ENCODE peak calls at places on chromosomes 4 and X, in five cellular contexts. One of them, this sample, is unnamed.

GRCh38 chr4:11446156-11446811 is 17.6 kb upstream of the HS3ST1 start:
- DNase-seq in GM12878: no peak
- DNase-seq in HepG2: no peak
- DNase-seq in H1: no peak
- DNase-seq in K562: no peak
- DNase-seq in this sample: no peak

GRCh38 chr4:173929921-173930320 is 353.5 kb downstream of the FBXO8 start:
- DNase-seq in GM12878: no peak
- DNase-seq in HepG2: no peak
- DNase-seq in H1: no peak
- DNase-seq in K562: no peak
- DNase-seq in this sample: no peak

GRCh38 chr4:38381788-38382187 is 282.2 kb upstream of the KLF3 start:
- DNase-seq in GM12878: no peak
- DNase-seq in HepG2: no peak
- DNase-seq in H1: no peak
- DNase-seq in K562: no peak
- DNase-seq in this sample: no peak

GRCh38 chr4:139619644-139620043 is 46.0 kb upstream of the MGST2 start:
- DNase-seq in GM12878: no peak
- DNase-seq in HepG2: peak
- DNase-seq in H1: no peak
- DNase-seq in K562: peak
- DNase-seq in this sample: peak

GRCh38 chrX:69988955-69989394 is 60.8 kb downstream of the AWAT2 start:
- DNase-seq in GM12878: no peak
- DNase-seq in HepG2: no peak
- DNase-seq in H1: no peak
- DNase-seq in K562: no peak
- DNase-seq in this sample: no peak

GRCh38 chrX:140767646-140768045 is 58.1 kb downstream of the LINC00632 start:
- DNase-seq in GM12878: no peak
- DNase-seq in HepG2: no peak
- DNase-seq in H1: no peak
- DNase-seq in K562: no peak
- DNase-seq in this sample: no peak

GRCh38 chrX:87805829-87806490 is 288.4 kb downstream of the KLHL4 start:
- DNase-seq in GM12878: no peak
- DNase-seq in HepG2: no peak
- DNase-seq in H1: no peak
- DNase-seq in K562: no peak
- DNase-seq in this sample: peak

GRCh38 chr4:4390521-4391240 is 3.8 kb downstream of the NSG1 start:
- DNase-seq in GM12878: no peak
- DNase-seq in HepG2: no peak
- DNase-seq in H1: no peak
- DNase-seq in K562: no peak
- DNase-seq in this sample: no peak

GRCh38 chr4:2272026-2272827 is 10.3 kb upstream of the MXD4 start:
- DNase-seq in GM12878: no peak
- DNase-seq in HepG2: no peak
- DNase-seq in H1: no peak
- DNase-seq in K562: no peak
- DNase-seq in this sample: no peak

GRCh38 chr4:182897601-182898478 is 19.3 kb downstream of the DCTD start:
- DNase-seq in GM12878: no peak
- DNase-seq in HepG2: peak
- DNase-seq in H1: no peak
- DNase-seq in K562: no peak
- DNase-seq in this sample: no peak

GRCh38 chr4:77697860-77698599 is 92.4 kb downstream of the CXCL13 start:
- DNase-seq in GM12878: no peak
- DNase-seq in HepG2: peak
- DNase-seq in H1: no peak
- DNase-seq in K562: no peak
- DNase-seq in this sample: peak

GRCh38 chrX:140510895-140511295 is 6.0 kb upstream of the SOX3 start:
- DNase-seq in GM12878: no peak
- DNase-seq in HepG2: no peak
- DNase-seq in H1: no peak
- DNase-seq in K562: no peak
- DNase-seq in this sample: peak

GRCh38 chrX:119512145-119512800 is 44.0 kb downstream of the SLC25A5 start:
- DNase-seq in GM12878: no peak
- DNase-seq in HepG2: peak
- DNase-seq in H1: peak
- DNase-seq in K562: peak
- DNase-seq in this sample: peak

GRCh38 chr4:175090116-175090515 is 172.0 kb downstream of the ADAM29 start:
- DNase-seq in GM12878: no peak
- DNase-seq in HepG2: no peak
- DNase-seq in H1: no peak
- DNase-seq in K562: no peak
- DNase-seq in this sample: no peak

GRCh38 chrX:25524150-25524549 is 508.4 kb upstream of the ARX start:
- DNase-seq in GM12878: no peak
- DNase-seq in HepG2: peak
- DNase-seq in H1: no peak
- DNase-seq in K562: no peak
- DNase-seq in this sample: no peak

GRCh38 chr4:165506780-165507305 is 128.0 kb downstream of the CPE start:
- DNase-seq in GM12878: no peak
- DNase-seq in HepG2: no peak
- DNase-seq in H1: no peak
- DNase-seq in K562: no peak
- DNase-seq in this sample: no peak

GRCh38 chr4:107253579-107254068 is 217.5 kb upstream of the DKK2 start:
- DNase-seq in GM12878: no peak
- DNase-seq in HepG2: no peak
- DNase-seq in H1: no peak
- DNase-seq in K562: no peak
- DNase-seq in this sample: no peak

GRCh38 chr4:25560605-25561004 is 95.0 kb upstream of the SLC34A2 start:
- DNase-seq in GM12878: no peak
- DNase-seq in HepG2: no peak
- DNase-seq in H1: no peak
- DNase-seq in K562: no peak
- DNase-seq in this sample: no peak

GRCh38 chr4:137274404-137274803 is 257.9 kb downstream of the PCDH18 start:
- DNase-seq in GM12878: no peak
- DNase-seq in HepG2: no peak
- DNase-seq in H1: no peak
- DNase-seq in K562: no peak
- DNase-seq in this sample: no peak

GRCh38 chrX:42739258-42739657 is 38.7 kb downstream of the PPP1R2C start:
- DNase-seq in GM12878: no peak
- DNase-seq in HepG2: no peak
- DNase-seq in H1: no peak
- DNase-seq in K562: no peak
- DNase-seq in this sample: no peak

GRCh38 chr4:82900016-82900334 is 560 bp upstream of the THAP9 start:
- DNase-seq in GM12878: peak
- DNase-seq in HepG2: no peak
- DNase-seq in H1: no peak
- DNase-seq in K562: no peak
- DNase-seq in this sample: peak

GRCh38 chr4:82898322-82899243 is 2.0 kb upstream of the THAP9 start:
- DNase-seq in GM12878: no peak
- DNase-seq in HepG2: no peak
- DNase-seq in H1: no peak
- DNase-seq in K562: no peak
- DNase-seq in this sample: no peak

GRCh38 chr4:82899339-82899738 is 1.2 kb upstream of the THAP9 start:
- DNase-seq in GM12878: no peak
- DNase-seq in HepG2: no peak
- DNase-seq in H1: no peak
- DNase-seq in K562: no peak
- DNase-seq in this sample: no peak

GRCh38 chr4:82901129-82901718 is 689 bp downstream of the THAP9 start:
- DNase-seq in GM12878: no peak
- DNase-seq in HepG2: no peak
- DNase-seq in H1: no peak
- DNase-seq in K562: no peak
- DNase-seq in this sample: no peak

DNA sequence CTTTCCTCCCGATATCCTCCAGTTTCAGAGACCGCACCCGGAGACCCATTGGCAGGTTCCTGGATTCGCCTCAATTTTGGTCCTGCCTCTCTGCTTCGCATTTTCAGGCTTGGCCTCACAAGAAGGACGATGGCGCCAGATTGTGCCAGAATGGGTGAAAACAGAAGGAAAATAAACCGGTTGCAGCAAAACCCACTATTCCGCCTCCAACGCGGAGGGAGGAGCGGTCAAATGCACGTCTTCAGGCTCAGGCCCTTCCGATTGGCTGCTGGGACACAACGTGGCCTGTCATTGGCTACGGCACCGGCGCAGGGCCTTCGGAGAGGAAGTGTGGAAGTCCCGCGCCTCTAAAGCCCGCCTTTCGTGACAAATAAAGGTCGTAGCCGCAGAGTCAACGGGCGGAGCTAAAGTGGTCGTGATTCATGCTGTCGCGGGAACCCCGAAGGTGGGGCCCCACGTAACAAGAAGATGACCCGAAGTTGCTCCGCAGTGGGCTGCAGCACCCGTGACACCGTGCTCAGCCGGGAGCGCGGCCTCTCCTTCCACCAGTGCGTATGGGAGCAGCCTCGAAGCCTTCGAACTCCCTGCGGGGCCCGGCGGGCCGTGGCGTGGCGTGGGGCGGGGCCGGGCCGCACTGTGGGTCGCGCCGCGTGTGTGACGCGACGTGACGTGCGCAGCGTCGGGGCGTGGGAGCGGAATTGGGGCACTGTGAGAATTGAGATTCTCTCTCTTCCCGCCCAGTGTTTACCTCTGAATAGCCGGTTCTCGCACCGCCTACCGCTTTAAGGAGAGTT is at the start of gene THAP9:
- DNase-seq in GM12878: peak
- DNase-seq in HepG2: peak
- DNase-seq in H1: peak
- DNase-seq in K562: peak
- DNase-seq in this sample: peak
- TF ChIP-seq CTCF in GM12878: no peak
- TF ChIP-seq CTCF in HepG2: peak
- TF ChIP-seq CTCF in H1: no peak
- TF ChIP-seq CTCF in K562: no peak
- TF ChIP-seq CTCF in this sample: no peak

DNA sequence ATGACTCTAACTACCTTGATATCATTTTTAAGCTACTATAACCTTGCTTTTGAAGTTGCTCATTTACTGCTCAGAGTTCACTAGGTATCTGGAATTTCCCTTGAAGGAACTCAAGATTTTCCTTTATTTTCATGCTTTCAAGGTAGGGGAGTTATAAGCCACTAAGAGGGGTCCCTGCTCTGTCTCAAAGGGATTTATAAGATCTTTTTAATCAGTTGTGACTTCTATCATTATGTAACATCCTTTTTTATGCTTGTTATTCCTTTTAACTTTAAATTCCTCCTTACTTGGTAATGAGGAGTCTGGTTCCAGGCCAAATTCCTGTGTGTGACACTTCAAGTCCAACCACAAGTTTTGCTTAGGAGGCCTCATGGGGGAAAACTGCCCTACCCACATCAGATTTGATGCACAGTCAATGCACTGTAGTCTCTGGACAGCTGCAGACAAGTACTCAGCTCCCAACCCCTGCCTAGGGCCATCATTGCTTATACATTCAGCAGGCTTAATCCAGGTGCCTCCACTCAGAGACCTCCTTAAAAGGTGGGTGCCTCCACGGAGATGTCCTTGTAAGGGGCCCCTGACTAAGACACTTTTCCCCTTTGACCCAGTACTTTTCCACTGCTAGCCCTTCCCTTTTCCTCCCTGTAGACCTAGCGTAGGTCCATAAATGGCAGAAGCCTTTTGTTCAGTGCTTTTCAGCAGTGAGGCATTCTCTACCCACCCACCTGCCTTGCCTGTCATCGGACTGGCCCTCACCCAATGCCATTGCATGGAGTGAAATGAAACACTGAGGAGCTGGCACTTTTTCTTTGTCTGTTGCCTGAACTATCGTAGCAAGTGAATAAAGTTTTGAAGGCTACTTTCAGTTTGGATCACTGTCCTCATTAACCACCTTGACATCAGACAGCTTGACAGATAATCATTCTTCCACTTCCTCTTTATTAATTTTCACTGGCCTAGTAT is 23.9 kb upstream of the PLK4 start:
- DNase-seq in GM12878: peak
- DNase-seq in HepG2: no peak
- DNase-seq in H1: no peak
- DNase-seq in K562: no peak
- DNase-seq in this sample: peak
- H3K4me3 ChIP-seq in GM12878: peak
- H3K4me3 ChIP-seq in HepG2: no peak
- H3K4me3 ChIP-seq in H1: no peak
- H3K4me3 ChIP-seq in K562: no peak
- H3K4me3 ChIP-seq in this sample: no peak

DNA sequence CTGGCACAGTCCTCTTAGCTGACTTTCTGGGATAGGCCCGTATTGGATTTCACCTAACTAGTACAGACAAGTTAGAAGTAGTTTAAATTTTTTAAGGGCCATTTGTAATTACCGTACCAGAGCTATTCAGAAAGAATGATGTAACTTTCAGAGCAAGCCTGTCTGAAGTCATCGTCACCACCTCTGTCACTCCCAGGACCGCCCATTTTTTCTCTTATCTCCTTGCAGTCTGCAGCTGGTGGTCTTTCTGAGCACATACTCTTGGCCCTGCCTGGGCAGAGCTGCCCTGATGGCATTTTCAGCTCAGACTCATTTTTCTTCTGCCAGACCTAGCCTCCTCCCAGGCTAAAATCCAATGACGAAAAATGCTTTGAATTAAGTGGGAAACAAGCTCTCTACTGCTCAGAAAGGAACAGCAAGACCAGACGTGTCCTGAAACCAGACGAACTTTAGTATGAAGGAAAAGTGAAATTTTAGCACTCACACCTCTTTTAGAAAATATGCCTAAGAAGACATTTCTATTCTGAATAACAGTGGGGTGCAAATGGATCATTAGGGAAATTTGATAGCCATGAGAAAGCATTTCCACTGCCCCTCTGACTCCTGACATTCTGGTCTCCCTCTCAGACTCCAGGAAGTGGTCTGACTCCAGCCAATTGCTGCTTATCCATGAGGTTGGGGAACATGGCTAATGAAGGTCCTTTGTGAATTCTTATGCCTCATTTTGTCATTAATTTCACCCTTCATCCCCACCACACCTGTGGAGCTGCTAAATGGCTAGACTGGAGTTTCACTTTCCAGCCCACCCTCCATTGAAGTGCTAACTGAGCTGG is 162.4 kb upstream of the GYPA start:
- DNase-seq in GM12878: no peak
- DNase-seq in HepG2: no peak
- DNase-seq in H1: no peak
- DNase-seq in K562: no peak
- DNase-seq in this sample: no peak
- TF ChIP-seq CREB1 in GM12878: no peak
- TF ChIP-seq CREB1 in HepG2: no peak
- TF ChIP-seq CREB1 in H1: no peak
- TF ChIP-seq CREB1 in K562: no peak
- TF ChIP-seq CREB1 in this sample: no peak

DNA sequence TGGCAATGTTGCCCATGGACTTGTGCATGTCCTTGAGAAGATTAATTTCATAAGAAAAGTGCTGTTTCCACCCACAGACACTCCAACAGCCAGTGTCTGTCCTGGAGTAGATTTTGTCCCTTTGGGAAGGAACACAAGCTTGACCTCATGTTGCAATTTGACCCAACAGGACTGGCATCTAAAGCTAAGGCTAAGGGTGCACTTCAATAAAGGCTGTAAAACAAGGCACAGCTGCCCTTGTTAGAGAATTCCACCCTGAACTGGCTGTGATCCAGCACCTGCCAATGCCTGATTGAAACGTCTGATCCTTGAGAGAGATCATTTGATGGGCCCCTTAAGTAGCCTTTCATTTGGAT is 56.3 kb downstream of the CD99L2 start:
- DNase-seq in GM12878: no peak
- DNase-seq in HepG2: no peak
- DNase-seq in H1: no peak
- DNase-seq in K562: no peak
- DNase-seq in this sample: no peak
- TF ChIP-seq CTCF in GM12878: no peak
- TF ChIP-seq CTCF in HepG2: no peak
- TF ChIP-seq CTCF in H1: no peak
- TF ChIP-seq CTCF in K562: no peak
- TF ChIP-seq CTCF in this sample: no peak

This sample was measured in GM23338.